ENCODE peak calls at places on chromosomes 11 and 22, in seven cellular contexts. U is right atrium auricular region; Q is spleen; L is sigmoid colon; B is lung; O is CD4-positive, CD25-positive, alpha-beta regulatory T cell; E is PC-9. M is an unnamed sample.

GRCh38 chr11:119284344-119285157 is 32.4 kb downstream of the MCAM start:
- DNase-seq in U (no peak), Q (no peak), L (no peak), B (no peak), O (no peak), E (no peak), M (peak; percentile 57)

GRCh38 chr11:16195659-16196058 is 160.7 kb downstream of the SOX6 start:
- DNase-seq in U (no peak), Q (no peak), L (no peak), B (no peak), O (no peak), E (no peak), M (no peak)

GRCh38 chr22:41482319-41482935 is 13.5 kb downstream of the ACO2 start:
- DNase-seq in U (no peak), Q (no peak), L (no peak), B (no peak), O (no peak), E (no peak), M (no peak)

GRCh38 chr11:6545917-6546605 is 49.0 kb downstream of the DNHD1 start:
- DNase-seq in U (no peak), Q (peak; percentile 59), L (no peak), B (no peak), O (no peak), E (no peak), M (no peak)

GRCh38 chr11:119478711-119479285 is 55.8 kb upstream of the THY1 start:
- DNase-seq in U (peak; percentile 18), Q (no peak), L (no peak), B (no peak), O (no peak), E (no peak), M (no peak)

GRCh38 chr22:19117111-19117512 is 5.1 kb downstream of the DGCR2 start:
- DNase-seq in U (no peak), Q (peak; percentile 54), L (no peak), B (no peak), O (no peak), E (no peak), M (no peak)

GRCh38 chr11:22193348-22194051 is 615 bp downstream of the ANO5 start:
- DNase-seq in U (no peak), Q (peak; percentile 73), L (peak; percentile 64), B (peak; percentile 29), O (no peak), E (no peak), M (peak; percentile 49)

GRCh38 chr11:112564228-112564955 is 303.7 kb upstream of the PLET1 start:
- DNase-seq in U (no peak), Q (no peak), L (no peak), B (no peak), O (no peak), E (no peak), M (no peak)

GRCh38 chr11:94934836-94935235 is 38.5 kb downstream of the CWC15 start:
- DNase-seq in U (no peak), Q (no peak), L (no peak), B (no peak), O (no peak), E (no peak), M (no peak)

GRCh38 chr11:65576232-65576866 is 496 bp downstream of the EHBP1L1 start:
- DNase-seq in U (no peak), Q (no peak), L (peak; percentile 84), B (no peak), O (no peak), E (no peak), M (no peak)

GRCh38 chr11:35041070-35041554 is 97.9 kb upstream of the CD44 start:
- DNase-seq in U (no peak), Q (no peak), L (no peak), B (no peak), O (no peak), E (no peak), M (no peak)

GRCh38 chr11:84291996-84292395 is 1005.8 kb upstream of the CCDC90B start:
- DNase-seq in U (no peak), Q (no peak), L (no peak), B (no peak), O (no peak), E (no peak), M (no peak)

GRCh38 chr22:38038890-38039812 is 18.1 kb upstream of the PICK1 start:
- DNase-seq in U (no peak), Q (no peak), L (no peak), B (no peak), O (no peak), E (peak; percentile 32), M (no peak)

GRCh38 chr11:26963764-26964163 is 30.1 kb upstream of the FIBIN start:
- DNase-seq in U (no peak), Q (no peak), L (no peak), B (no peak), O (no peak), E (no peak), M (no peak)

GRCh38 chr22:42078469-42079318 is 806 bp upstream of the SMDT1 start:
- DNase-seq in U (no peak), Q (no peak), L (no peak), B (no peak), O (no peak), E (no peak), M (no peak)

GRCh38 chr11:29328961-29329441 is 687.8 kb downstream of the KCNA4 start:
- DNase-seq in U (no peak), Q (no peak), L (no peak), B (no peak), O (no peak), E (peak; percentile 40), M (peak; percentile 3)

GRCh38 chr11:47270331-47271271 is 668 bp downstream of the MADD start:
- DNase-seq in U (no peak), Q (peak; percentile 79), L (peak; percentile 74), B (no peak), O (peak; percentile 19), E (no peak), M (peak; percentile 47)

GRCh38 chr11:70095541-70096252 is 17.6 kb downstream of the ANO1 start:
- DNase-seq in U (no peak), Q (no peak), L (no peak), B (no peak), O (no peak), E (no peak), M (no peak)

GRCh38 chr22:23097412-23098229 is 27.3 kb downstream of the GNAZ start:
- DNase-seq in U (no peak), Q (no peak), L (no peak), B (no peak), O (no peak), E (no peak), M (no peak)

GRCh38 chr11:10937416-10937815 is 79.6 kb upstream of the ZBED5 start:
- DNase-seq in U (no peak), Q (no peak), L (no peak), B (no peak), O (no peak), E (no peak), M (no peak)

GRCh38 chr11:8865304-8865703 is 45.7 kb upstream of the AKIP1 start:
- DNase-seq in U (no peak), Q (no peak), L (no peak), B (no peak), O (no peak), E (no peak), M (no peak)
- H3K4me1 ChIP-seq in U (no peaks in the 10 kb centered on the region), Q (peaks cover 39% of the 10 kb centered on the region), L (peaks cover 27% of the 10 kb centered on the region), B (peaks cover 3% of the 10 kb centered on the region), O (peaks cover 1% of the 10 kb centered on the region), E (peaks cover 48% of the 10 kb centered on the region), M (peaks cover 54% of the 10 kb centered on the region)

GRCh38 chr11:38481391-38481790 is 1883.4 kb upstream of the RAG2 start:
- DNase-seq in U (no peak), Q (no peak), L (no peak), B (no peak), O (no peak), E (no peak), M (no peak)

DNA sequence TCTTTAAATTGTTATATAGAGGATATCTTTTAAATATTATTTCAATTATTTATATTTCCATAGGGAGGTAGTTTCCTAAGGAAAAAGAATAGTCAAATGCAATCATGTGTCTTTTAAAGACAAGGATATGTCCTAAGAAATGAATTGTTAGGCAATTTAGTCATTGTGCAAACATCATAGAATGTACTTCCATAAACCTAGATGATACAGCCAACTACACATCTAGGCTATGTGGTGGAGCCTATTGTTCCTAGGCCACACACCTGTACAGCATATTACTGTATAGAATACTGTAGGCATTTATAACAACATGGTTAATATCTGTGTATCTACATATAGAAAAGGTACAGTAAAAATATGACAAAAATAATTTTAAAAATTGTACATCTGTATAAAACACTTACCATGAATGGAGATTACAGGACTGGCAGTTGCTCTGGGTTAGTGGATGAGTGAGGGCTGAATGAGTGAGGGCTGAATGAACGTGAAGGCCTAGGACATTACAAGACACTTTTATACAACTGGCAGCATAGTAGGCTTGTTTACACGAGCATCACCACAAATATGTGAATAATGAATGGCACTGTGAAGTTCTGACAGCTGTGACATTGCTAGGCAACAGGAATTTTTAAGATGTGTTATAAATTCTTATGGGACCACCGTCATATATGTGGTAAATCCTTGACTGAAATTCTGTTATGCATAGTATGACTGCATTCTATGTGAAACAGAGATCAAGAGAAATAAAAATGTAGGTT is 1879.0 kb upstream of the RAG2 start:
- DNase-seq in U (no peak), Q (no peak), L (no peak), B (no peak), O (no peak), E (no peak), M (no peak)
- H3K36me3 ChIP-seq in U (no peaks in the 10 kb centered on the region), Q (no peaks in the 10 kb centered on the region), L (no peaks in the 10 kb centered on the region), B (no peaks in the 10 kb centered on the region), O (no peaks in the 10 kb centered on the region), E (no peaks in the 10 kb centered on the region), M (no peaks in the 10 kb centered on the region)

GRCh38 chr11:64250406-64250874 is 890 bp upstream of the PLCB3 start:
- DNase-seq in U (no peak), Q (no peak), L (no peak), B (no peak), O (no peak), E (no peak), M (no peak)
- H3K27me3 ChIP-seq in U (no peaks in the 10 kb centered on the region), Q (no peaks in the 10 kb centered on the region), L (no peaks in the 10 kb centered on the region), B (no peaks in the 10 kb centered on the region), O (no peaks in the 10 kb centered on the region), E (no peaks in the 10 kb centered on the region), M (no peaks in the 10 kb centered on the region)

GRCh38 chr22:32849501-32849900 is 48.0 kb downstream of the TIMP3 start:
- DNase-seq in U (no peak), Q (no peak), L (no peak), B (no peak), O (no peak), E (no peak), M (no peak)

GRCh38 chr22:32850157-32850556 is 48.7 kb downstream of the TIMP3 start:
- DNase-seq in U (no peak), Q (no peak), L (no peak), B (no peak), O (no peak), E (no peak), M (no peak)

GRCh38 chr22:32844251-32844650 is 42.7 kb downstream of the TIMP3 start:
- DNase-seq in U (no peak), Q (no peak), L (no peak), B (no peak), O (no peak), E (no peak), M (no peak)

GRCh38 chr22:32848226-32848625 is 46.7 kb downstream of the TIMP3 start:
- DNase-seq in U (no peak), Q (no peak), L (no peak), B (no peak), O (no peak), E (no peak), M (no peak)

DNA sequence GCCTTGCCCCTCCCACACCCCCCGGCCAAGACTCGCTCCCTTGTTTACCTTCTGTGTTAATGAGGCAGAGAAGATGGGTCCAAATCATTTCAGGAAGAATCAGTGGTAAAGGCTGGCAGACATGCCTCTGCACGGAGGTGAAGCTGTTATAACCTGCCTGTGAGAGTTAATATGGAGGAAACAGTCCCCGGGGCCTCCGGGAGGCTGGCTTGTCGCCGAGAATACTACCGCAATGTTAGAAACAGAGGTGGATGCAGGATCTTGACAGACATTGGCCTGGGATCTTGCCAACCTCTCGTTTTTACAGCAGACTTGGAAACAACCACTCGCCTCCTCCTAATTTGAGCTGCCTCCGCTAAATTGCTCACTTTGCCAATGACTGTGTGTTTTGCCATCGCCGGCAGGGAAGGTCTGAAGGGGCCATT is 45.6 kb downstream of the TIMP3 start:
- DNase-seq in U (no peak), Q (no peak), L (peak; percentile 87), B (no peak), O (no peak), E (no peak), M (no peak)
- H3K4me1 ChIP-seq in U (no peaks in the 10 kb centered on the region), Q (peaks cover 58% of the 10 kb centered on the region), L (peaks cover 76% of the 10 kb centered on the region), B (peaks cover 35% of the 10 kb centered on the region), O (no peaks in the 10 kb centered on the region), E (no peaks in the 10 kb centered on the region), M (no peaks in the 10 kb centered on the region)

M was measured in HAP-1.